ENCODE peak calls at places on chromosomes 11 and 22, in ten cellular contexts. A is effector memory CD4-positive, alpha-beta T cell; S is lung; I is cardiac fibroblast; Z is uterus; D is WERI-Rb-1; G is aorta; L is fibroblast of villous mesenchyme; H is CD4-positive, CD25-positive, alpha-beta regulatory T cell; P is fibroblast of lung. Q is an unnamed sample.

GRCh38 chr11:20962581-20962980 is 293.2 kb downstream of the NELL1 start:
- DNase-seq in H (no peak), A (no peak), Z (no peak), P (peak), L (no peak), G (peak), D (no peak), S (no peak), I (no peak), Q (no peak)

GRCh38 chr11:36192723-36193619 is 96.3 kb downstream of the COMMD9 start:
- DNase-seq in I (no peak), G (no peak), Z (no peak), H (no peak), D (no peak), L (no peak), P (no peak), S (no peak), A (no peak), Q (no peak)

GRCh38 chr22:39206491-39206890 is 38.3 kb downstream of the PDGFB start:
- DNase-seq in G (peak), H (no peak), D (no peak), P (no peak), A (no peak), I (no peak), L (no peak), S (no peak), Z (no peak), Q (no peak)

GRCh38 chr11:75277991-75278790 is 37.6 kb downstream of the TPBGL start:
- DNase-seq in S (no peak), G (peak), H (no peak), P (no peak), Z (no peak), A (no peak), D (no peak), I (no peak), L (no peak), Q (no peak)

GRCh38 chr11:77530879-77531278 is 57.0 kb upstream of the PAK1 start:
- DNase-seq in S (no peak), H (no peak), Z (no peak), P (no peak), I (no peak), L (no peak), D (no peak), A (no peak), G (no peak), Q (no peak)

GRCh38 chr11:119368121-119369034 is 13.1 kb downstream of the USP2 start:
- DNase-seq in A (no peak), Z (peak), S (no peak), P (peak), L (peak), H (no peak), I (peak), G (no peak), D (peak), Q (peak)

GRCh38 chr11:129705341-129705740 is 110.3 kb upstream of the TMEM45B start:
- DNase-seq in D (no peak), A (no peak), L (no peak), G (no peak), Z (no peak), S (no peak), I (no peak), P (no peak), H (no peak), Q (no peak)

GRCh38 chr11:295351-296205 is 3.7 kb downstream of the IFITM5 start:
- DNase-seq in I (no peak), P (no peak), S (no peak), H (no peak), G (peak), A (no peak), Z (no peak), D (no peak), L (peak), Q (peak)

GRCh38 chr11:121886005-121886739 is 229.8 kb downstream of the BLID start:
- DNase-seq in Z (peak), A (no peak), L (no peak), D (no peak), P (no peak), S (no peak), G (peak), I (peak), H (no peak), Q (no peak)

GRCh38 chr11:64856382-64857227 is 12.2 kb upstream of the CDC42BPG start:
- DNase-seq in A (no peak), H (no peak), S (peak), G (peak), D (no peak), L (peak), I (peak), Z (peak), P (peak), Q (no peak)

GRCh38 chr11:121538054-121538453 is 85.3 kb upstream of the SORL1-AS1 start:
- DNase-seq in L (no peak), I (no peak), S (no peak), G (no peak), H (no peak), Z (no peak), P (no peak), A (no peak), D (no peak), Q (no peak)

GRCh38 chr22:26586556-26587325 is 3.2 kb downstream of the TPST2 start:
- DNase-seq in Z (no peak), H (no peak), G (no peak), A (no peak), D (no peak), S (no peak), I (peak), L (peak), P (no peak), Q (no peak)

GRCh38 chr11:126115253-126115540 is 52.5 kb upstream of the CDON start:
- DNase-seq in A (no peak), S (peak), I (peak), D (no peak), G (peak), Z (peak), H (no peak), L (no peak), P (no peak), Q (peak)

GRCh38 chr22:35116269-35116668 is 50.3 kb downstream of the ISX start:
- DNase-seq in L (no peak), S (no peak), H (no peak), G (no peak), A (no peak), Z (no peak), D (no peak), P (no peak), I (no peak), Q (no peak)

GRCh38 chr11:94400839-94401772 is at the start of gene GPR83:
- DNase-seq in I (peak), H (no peak), A (no peak), P (peak), D (peak), S (no peak), Z (no peak), G (no peak), L (no peak), Q (peak)

GRCh38 chr11:122645847-122646246 is 9.7 kb upstream of the UBASH3B start:
- DNase-seq in Z (no peak), I (no peak), G (no peak), D (no peak), L (no peak), S (no peak), A (no peak), H (no peak), P (peak), Q (no peak)

GRCh38 chr11:118917488-118918127 is 8.1 kb downstream of the BCL9L start:
- DNase-seq in G (peak), H (peak), D (no peak), P (peak), A (peak), S (peak), I (peak), L (peak), Z (peak), Q (peak)

GRCh38 chr11:67300756-67301312 is 2.5 kb upstream of the SSH3 start:
- DNase-seq in Z (no peak), D (peak), I (no peak), S (no peak), H (no peak), L (no peak), A (no peak), P (no peak), G (no peak), Q (no peak)

GRCh38 chr11:124307093-124307492 is 6.7 kb downstream of the OR8D1 start:
- DNase-seq in D (no peak), P (no peak), S (no peak), Z (no peak), L (peak), G (no peak), H (no peak), I (no peak), A (no peak), Q (no peak)

GRCh38 chr11:124301482-124301881 is 12.3 kb downstream of the OR8D1 start:
- DNase-seq in I (peak), H (no peak), P (peak), G (no peak), D (no peak), Z (no peak), L (peak), S (no peak), A (no peak), Q (no peak)

GRCh38 chr11:124297921-124298320 is 15.8 kb downstream of the OR8D1 start:
- DNase-seq in A (no peak), S (no peak), G (no peak), Z (no peak), I (peak), L (no peak), P (peak), H (no peak), D (no peak), Q (no peak)

GRCh38 chr11:124302756-124303155 is 11.0 kb downstream of the OR8D1 start:
- DNase-seq in L (peak), A (no peak), P (no peak), S (no peak), G (no peak), H (no peak), I (peak), Z (no peak), D (no peak), Q (no peak)

DNA sequence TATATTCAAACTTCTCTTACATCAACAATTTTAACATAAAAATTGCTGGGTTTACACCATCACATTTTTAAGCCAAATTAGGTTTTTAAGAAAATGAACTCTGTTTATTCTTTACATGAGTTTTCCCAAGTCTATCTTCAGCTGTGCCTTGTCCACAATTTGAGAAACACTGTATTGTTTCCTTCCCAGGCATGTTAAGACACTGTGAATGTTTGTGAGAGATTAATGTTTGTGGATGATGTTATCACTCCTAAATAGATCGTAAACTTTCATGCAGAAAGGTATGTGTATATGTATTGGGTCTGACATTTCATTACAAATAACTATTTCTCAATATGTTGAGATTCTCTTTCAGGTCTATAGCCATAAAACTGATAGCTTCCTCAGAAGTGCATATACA is 11.5 kb downstream of the OR8D1 start:
- DNase-seq in P (no peak), S (no peak), I (no peak), A (no peak), L (peak), G (no peak), D (no peak), H (no peak), Z (no peak), Q (no peak)
- H3K4me3 ChIP-seq in P (no peak), S (no peak), I (no peak), A (no peak), L (no peak), G (no peak), D (no peak), H (no peak), Z (no peak), Q (no peak)

DNA sequence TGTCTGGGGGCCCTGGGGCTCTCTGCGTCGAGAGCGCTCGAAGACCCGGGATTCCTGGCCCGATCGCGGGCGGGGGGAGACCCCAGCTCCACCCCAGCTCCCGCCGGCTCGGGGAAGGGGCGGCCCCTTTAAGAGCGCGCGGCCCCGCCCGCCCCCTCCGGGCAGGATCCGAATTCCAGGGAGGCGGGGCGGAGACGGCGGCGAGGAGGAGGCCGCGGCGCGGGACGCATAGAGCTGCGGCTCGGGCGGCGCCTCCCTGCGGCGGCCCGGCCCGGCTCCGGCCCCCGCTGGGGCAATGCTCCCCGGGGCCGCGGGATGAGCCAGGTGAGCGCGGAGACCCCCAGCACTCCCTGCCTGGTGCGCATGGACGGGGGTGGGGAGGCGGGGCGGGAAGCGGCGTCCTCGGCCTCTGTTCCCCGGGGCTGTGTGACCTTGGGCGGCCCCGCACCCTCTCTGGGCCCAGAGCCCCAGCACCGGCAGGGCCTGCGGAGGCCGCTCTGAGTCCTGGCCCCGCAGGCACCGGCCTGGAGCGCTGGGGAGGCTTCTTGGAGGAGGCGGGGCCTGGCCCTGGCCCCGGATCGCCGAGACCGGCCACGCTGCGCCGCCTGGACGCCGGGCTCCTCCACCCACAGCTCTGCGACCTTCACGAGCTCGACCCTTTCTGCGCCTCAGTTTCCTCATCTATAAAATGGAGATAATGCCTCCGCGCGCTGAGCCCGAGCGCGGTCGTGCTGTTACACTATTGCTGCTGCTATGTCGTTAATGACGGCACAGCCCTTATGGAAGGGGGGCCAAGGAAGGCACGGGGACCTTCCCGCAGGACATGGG is 594 bp downstream of the GAS2L1 start:
- DNase-seq in Z (peak), H (no peak), P (peak), I (peak), S (peak), D (peak), A (peak), L (peak), G (peak), Q (peak)
- H3K4me3 ChIP-seq in Z (peak), H (no peak), P (peak), I (peak), S (peak), D (peak), A (peak), L (peak), G (peak), Q (peak)

GRCh38 chr22:22207845-22208564 is 36.6 kb upstream of the VPREB1 start:
- DNase-seq in L (peak), H (peak), A (peak), G (peak), I (peak), D (peak), Z (peak), S (peak), P (peak), Q (peak)
- H3K4me3 ChIP-seq in L (no peak), H (no peak), A (no peak), G (no peak), I (no peak), D (no peak), Z (no peak), S (no peak), P (no peak), Q (no peak)

GRCh38 chr22:46591890-46592289 is 28.3 kb upstream of the GRAMD4 start:
- DNase-seq in S (no peak), G (peak), P (no peak), L (no peak), H (no peak), A (no peak), Z (no peak), D (no peak), I (no peak), Q (peak)
- H3K4me3 ChIP-seq in S (no peak), G (no peak), P (no peak), L (no peak), H (no peak), A (no peak), Z (no peak), D (no peak), I (no peak), Q (no peak)

DNA sequence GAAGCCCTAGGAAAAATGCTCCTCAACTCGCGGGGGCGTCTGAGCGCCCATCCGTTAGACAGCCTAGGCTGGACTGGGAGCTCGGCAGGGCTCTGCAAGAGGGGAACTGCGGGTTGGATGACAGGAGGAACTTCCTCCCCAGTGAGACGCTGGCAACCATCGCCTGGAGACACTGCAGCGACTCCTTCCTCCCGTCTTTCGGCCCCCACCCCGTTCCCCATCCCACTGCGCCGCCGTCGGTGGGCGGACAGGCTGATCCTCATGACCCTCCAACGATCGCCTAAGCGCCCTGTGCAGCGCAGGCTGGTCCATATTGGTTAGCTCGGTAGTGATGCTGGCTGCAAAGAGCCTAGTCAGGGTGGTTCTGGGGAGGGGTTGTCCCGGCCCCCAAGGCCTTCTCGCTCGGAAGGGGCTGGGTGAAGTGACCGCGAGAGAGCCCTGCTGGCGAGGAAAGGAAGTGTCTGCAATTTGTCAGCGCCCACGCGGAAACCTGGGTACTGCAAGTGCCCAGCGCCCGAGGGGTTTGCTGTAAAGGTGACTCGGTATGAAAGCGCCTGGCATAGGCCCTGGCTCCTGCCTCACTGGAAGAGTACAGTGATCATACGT is 638 bp downstream of the NRGN start:
- DNase-seq in I (peak), S (peak), D (peak), Z (no peak), H (peak), G (peak), L (no peak), A (peak), P (peak), Q (no peak)
- H3K4me3 ChIP-seq in I (peak), S (peak), D (peak), Z (peak), H (peak), G (peak), L (peak), A (peak), P (peak), Q (peak)

DNA sequence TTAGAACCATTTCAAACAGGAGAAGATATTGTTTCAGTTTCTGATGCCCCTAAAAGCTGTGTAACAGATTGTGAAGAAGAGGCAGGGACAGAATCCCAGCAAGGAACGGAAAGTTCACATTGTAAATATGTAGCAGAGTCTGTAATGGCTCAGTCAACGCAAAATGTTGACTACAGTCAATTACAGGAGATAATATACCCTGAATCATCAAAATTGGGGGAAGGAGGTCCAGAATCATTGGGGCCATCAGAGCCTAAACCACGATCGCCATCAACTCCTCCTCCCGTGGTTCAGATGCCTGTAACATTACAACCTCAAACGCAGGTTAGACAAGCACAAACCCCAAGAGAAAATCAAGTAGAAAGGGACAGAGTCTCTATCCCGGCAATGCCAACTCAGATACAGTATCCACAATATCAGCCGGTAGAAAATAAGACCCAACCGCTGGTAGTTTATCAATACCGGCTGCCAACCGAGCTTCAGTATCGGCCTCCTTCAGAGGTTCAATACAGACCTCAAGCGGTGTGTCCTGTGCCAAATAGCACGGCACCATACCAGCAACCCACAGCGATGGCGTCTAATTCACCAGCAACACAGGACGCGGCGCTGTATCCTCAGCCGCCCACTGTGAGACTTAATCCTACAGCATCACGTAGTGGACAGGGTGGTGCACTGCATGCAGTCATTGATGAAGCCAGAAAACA is 40.8 kb downstream of the IGLL1 start:
- DNase-seq in D (peak), A (peak), P (peak), S (peak), Z (peak), H (peak), L (peak), I (peak), G (peak), Q (peak)
- H3K4me3 ChIP-seq in D (no peak), A (no peak), P (no peak), S (no peak), Z (peak), H (no peak), L (no peak), I (no peak), G (no peak), Q (no peak)

GRCh38 chr11:68934321-68934645 is 30.6 kb downstream of the IGHMBP2 start:
- DNase-seq in P (no peak), Z (no peak), A (no peak), D (no peak), G (no peak), H (no peak), L (no peak), I (no peak), S (no peak), Q (no peak)

GRCh38 chr11:68931911-68932310 is 28.2 kb downstream of the IGHMBP2 start:
- DNase-seq in H (no peak), G (no peak), I (no peak), L (no peak), S (no peak), A (no peak), Z (no peak), P (no peak), D (no peak), Q (no peak)

GRCh38 chr11:68932358-68932757 is 28.7 kb downstream of the IGHMBP2 start:
- DNase-seq in D (no peak), L (no peak), I (no peak), H (no peak), P (no peak), G (no peak), S (no peak), A (no peak), Z (no peak), Q (no peak)

GRCh38 chr11:68933605-68934320 is 30.1 kb downstream of the IGHMBP2 start:
- DNase-seq in P (no peak), S (no peak), L (no peak), I (no peak), D (no peak), H (no peak), G (no peak), Z (no peak), A (no peak), Q (no peak)

DNA sequence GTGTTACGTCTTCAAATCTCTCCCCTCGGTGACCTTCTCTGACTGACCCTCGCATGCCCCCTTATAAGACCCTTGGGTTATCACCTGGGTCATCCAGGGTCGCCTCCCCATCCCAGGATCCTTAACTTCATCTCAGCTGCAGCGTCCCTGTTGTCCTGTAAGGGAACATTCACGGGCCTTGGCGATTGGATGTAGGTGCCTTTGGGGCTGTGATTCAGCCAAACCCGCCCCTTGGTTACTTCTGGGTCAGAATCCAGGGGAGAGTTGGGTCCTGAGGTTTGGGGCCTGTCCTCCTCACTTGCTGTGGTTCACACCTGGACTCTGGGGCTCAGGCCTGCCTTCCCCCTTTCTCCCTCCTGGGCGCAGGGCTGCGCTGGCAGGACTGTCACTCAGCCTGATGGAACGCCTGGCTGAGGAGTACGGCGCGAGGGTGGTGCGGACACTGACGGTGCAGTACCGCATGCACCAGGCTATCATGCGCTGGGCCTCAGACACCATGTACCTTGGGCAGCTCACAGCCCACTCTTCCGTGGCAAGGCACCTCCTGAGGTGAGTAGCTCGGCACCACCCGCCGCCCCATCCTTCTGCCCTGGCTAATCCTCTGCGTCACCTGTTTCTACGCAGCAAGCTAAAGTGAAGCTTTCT is 29.4 kb downstream of the IGHMBP2 start:
- DNase-seq in I (no peak), S (no peak), P (no peak), G (no peak), Z (no peak), A (no peak), H (no peak), D (no peak), L (no peak), Q (no peak)
- H3K4me3 ChIP-seq in I (no peak), S (no peak), P (no peak), G (no peak), Z (no peak), A (no peak), H (no peak), D (no peak), L (no peak), Q (no peak)

Q was measured in pancreas.